ENCODE peak calls at places on chromosomes 4 and X, in eight cellular contexts. R, K, G, Y, U, C, T and H are unnamed samples.

GRCh38 chr4:31043382-31044062 is 323.4 kb downstream of the PCDH7 start:
- DNase-seq in G (no peak), R (no peak), U (no peak), K (no peak), T (no peak), C (no peak), Y (no peak), H (no peak)

GRCh38 chr4:6920174-6920573 is 10.5 kb downstream of the TBC1D14 start:
- DNase-seq in K (no peak), U (no peak), R (no peak), C (no peak), G (no peak), Y (no peak), T (no peak), H (no peak)

GRCh38 chr4:113582737-113583136 is 178.8 kb downstream of the CAMK2D start:
- DNase-seq in U (no peak), K (no peak), G (no peak), R (no peak), C (no peak), T (no peak), Y (no peak), H (no peak)

GRCh38 chr4:61068745-61069144 is 131.4 kb upstream of the ADGRL3 start:
- DNase-seq in K (no peak), R (no peak), Y (no peak), T (peak), C (no peak), G (no peak), U (no peak), H (no peak)

GRCh38 chr4:157220026-157220881 is at the start of gene GRIA2:
- DNase-seq in G (peak), U (peak), C (no peak), R (no peak), K (peak), Y (no peak), T (no peak), H (peak)

GRCh38 chrX:72181178-72182125 is at the start of gene PIN4:
- DNase-seq in U (peak), C (peak), T (peak), G (peak), R (peak), Y (peak), K (peak), H (peak)

GRCh38 chr4:127623755-127624087 is 9.0 kb upstream of the INTU start:
- DNase-seq in K (peak), R (no peak), U (peak), C (no peak), Y (no peak), T (no peak), G (peak), H (no peak)

GRCh38 chr4:113292371-113293042 is 243.1 kb downstream of the ANK2 start:
- DNase-seq in Y (no peak), G (peak), K (peak), U (peak), R (no peak), C (peak), T (no peak), H (peak)

GRCh38 chrX:27186671-27187070 is 276.5 kb downstream of the PPP4R3C start:
- DNase-seq in C (no peak), K (no peak), Y (no peak), G (no peak), T (peak), R (no peak), U (peak), H (no peak)

GRCh38 chr4:77432702-77433101 is 172.9 kb upstream of the CXCL13 start:
- DNase-seq in U (no peak), G (no peak), Y (no peak), K (no peak), R (no peak), T (no peak), C (no peak), H (no peak)

GRCh38 chr4:47926667-47927258 is 12.4 kb upstream of the NFXL1 start:
- DNase-seq in T (peak), G (peak), U (peak), Y (no peak), K (peak), R (peak), C (peak), H (peak)

GRCh38 chrX:1537031-1537715 is at the start of gene P2RY8:
- DNase-seq in K (no peak), R (peak), Y (peak), G (no peak), U (no peak), C (no peak), T (peak), H (peak)